ENCODE peak calls at places on chromosomes 1 and 21, in nine cellular contexts. G is CD8-positive, alpha-beta memory T cell; Q is IMR-90; W is GM23248; X is Karpas-422; O is aorta; M is pancreas; H is heart right ventricle; J is mesendoderm. S is an unnamed sample. For H3K36me3 and H3K4me1, the result is how much of the 10 kb centered on the place peaks cover.

GRCh38 chr1:177170756-177171535 is at the start of gene BRINP2:
- DNase-seq in G (no peak), Q (peak), W (peak), X (peak), O (peak), M (peak), H (peak), J (peak), S (peak)

GRCh38 chr1:219416598-219417238 is 196.2 kb downstream of the ZC3H11B start:
- DNase-seq in G (peak), Q (peak), W (peak), X (peak), O (no peak), M (peak), H (no peak), J (peak), S (peak)

GRCh38 chr1:27992271-27992670 is 32.5 kb downstream of the XKR8 start:
- DNase-seq in G (peak), Q (no peak), W (no peak), X (no peak), O (no peak), M (no peak), H (no peak), J (no peak), S (no peak)

GRCh38 chr1:35914706-35915105 is 16.2 kb upstream of the AGO3 start:
- DNase-seq in G (no peak), Q (no peak), W (no peak), X (no peak), O (no peak), M (no peak), H (no peak), J (no peak), S (no peak)

GRCh38 chr1:159866066-159866465 is 3.6 kb upstream of the VSIG8 start:
- DNase-seq in G (no peak), Q (no peak), W (no peak), X (no peak), O (no peak), M (no peak), H (no peak), J (no peak), S (no peak)

GRCh38 chr1:170617595-170618215 is 46.2 kb upstream of the PRRX1 start:
- DNase-seq in G (no peak), Q (no peak), W (peak), X (no peak), O (no peak), M (no peak), H (no peak), J (no peak), S (no peak)

GRCh38 chr21:31374430-31374829 is 30.4 kb upstream of the TIAM1 start:
- DNase-seq in G (no peak), Q (no peak), W (no peak), X (no peak), O (no peak), M (no peak), H (no peak), J (peak), S (no peak)

GRCh38 chr1:182404764-182405163 is 4.3 kb upstream of the TEDDM1 start:
- DNase-seq in G (no peak), Q (no peak), W (no peak), X (peak), O (no peak), M (no peak), H (no peak), J (peak), S (no peak)

GRCh38 chr1:1757422-1758058 is 20.7 kb downstream of the NADK start:
- DNase-seq in G (no peak), Q (no peak), W (no peak), X (no peak), O (no peak), M (no peak), H (no peak), J (no peak), S (peak)

GRCh38 chr1:229567109-229567868 is 8.8 kb upstream of the ABCB10 start:
- DNase-seq in G (no peak), Q (no peak), W (no peak), X (no peak), O (no peak), M (no peak), H (no peak), J (no peak), S (no peak)

GRCh38 chr1:109823543-109824348 is 60.0 kb upstream of the EPS8L3 start:
- DNase-seq in G (no peak), Q (no peak), W (peak), X (no peak), O (peak), M (no peak), H (peak), J (peak), S (peak)

GRCh38 chr21:37348664-37349063 is 17.9 kb upstream of the DYRK1A start:
- DNase-seq in G (no peak), Q (no peak), W (peak), X (no peak), O (no peak), M (no peak), H (no peak), J (no peak), S (no peak)

GRCh38 chr1:214573386-214574358 is 22.3 kb upstream of the PTPN14 start:
- DNase-seq in G (no peak), Q (no peak), W (peak), X (no peak), O (no peak), M (no peak), H (no peak), J (no peak), S (no peak)

GRCh38 chr1:241156231-241156965 is 200.6 kb downstream of the RGS7 start:
- DNase-seq in G (no peak), Q (peak), W (peak), X (no peak), O (no peak), M (peak), H (no peak), J (peak), S (no peak)

GRCh38 chr1:234260578-234260977 is 112.7 kb upstream of the COA6 start:
- DNase-seq in G (no peak), Q (no peak), W (peak), X (no peak), O (no peak), M (no peak), H (no peak), J (no peak), S (no peak)

GRCh38 chr21:44337941-44338895 is 972 bp downstream of the CFAP410 start:
- DNase-seq in G (peak), Q (peak), W (peak), X (peak), O (peak), M (peak), H (peak), J (peak), S (peak)

GRCh38 chr1:35834218-35834617 is 26.4 kb downstream of the AGO4 start:
- DNase-seq in G (no peak), Q (no peak), W (no peak), X (no peak), O (no peak), M (no peak), H (no peak), J (no peak), S (no peak)

DNA sequence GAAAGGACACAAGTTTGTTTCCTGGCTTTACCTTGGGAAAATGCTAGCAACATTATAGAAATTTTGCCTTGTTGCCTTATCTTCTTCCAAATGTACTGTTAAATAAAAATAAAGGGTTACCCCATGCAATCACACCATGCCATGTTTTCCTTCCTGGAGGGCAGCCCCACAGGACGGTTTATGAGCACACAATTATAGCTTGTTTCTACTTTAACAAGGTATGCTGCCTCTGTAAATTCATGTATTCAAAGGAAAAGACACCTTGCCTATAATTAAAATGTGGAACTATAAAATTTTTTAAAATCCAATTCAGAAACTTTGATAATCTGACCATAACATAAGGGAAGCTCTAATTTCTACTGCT is 63.4 kb downstream of the CAPN2 start:
- DNase-seq in G (no peak), Q (no peak), W (no peak), X (no peak), O (no peak), M (no peak), H (no peak), J (no peak), S (no peak)
- H3K27ac ChIP-seq in G (peak), Q (no peak), W (peak), X (no peak), O (peak), M (no peak), H (peak), J (no peak), S (no peak)

GRCh38 chr1:150498342-150498741 is 9.6 kb upstream of the ECM1 start:
- DNase-seq in G (no peak), Q (no peak), W (no peak), X (no peak), O (no peak), M (no peak), H (no peak), J (no peak), S (no peak)
- H3K36me3 ChIP-seq in G (under half), Q (under half), W (under half), X (under half), O (under half), M (under half), H (half or more), J (under half), S (under half)

DNA sequence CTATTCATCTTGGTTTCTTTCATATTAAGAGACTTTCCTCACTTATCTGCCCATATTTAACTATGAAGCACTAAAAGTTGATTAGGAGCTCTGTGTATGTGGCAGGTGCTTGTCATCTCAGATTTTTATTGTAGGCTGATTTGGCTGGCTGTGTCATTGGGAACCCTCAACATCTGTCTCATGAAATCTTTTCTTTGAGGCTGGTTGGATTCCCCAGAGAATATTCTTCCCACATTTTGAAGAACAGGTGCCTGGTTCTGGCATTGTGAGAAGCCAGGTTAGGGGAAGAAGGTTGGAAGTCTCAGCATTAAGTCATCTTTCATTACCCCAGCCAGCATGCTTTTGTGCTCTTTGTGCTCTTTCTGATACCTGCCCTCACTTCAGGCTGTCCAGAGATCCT is 37.1 kb downstream of the EEIG2 start:
- DNase-seq in G (no peak), Q (no peak), W (no peak), X (no peak), O (no peak), M (no peak), H (no peak), J (no peak), S (no peak)
- H3K4me1 ChIP-seq in G (under half), Q (under half), W (under half), X (under half), O (under half), M (under half), H (under half), J (under half), S (under half)

GRCh38 chr1:3000671-3001470 is 20.4 kb upstream of the ACTRT2 start:
- DNase-seq in G (no peak), Q (no peak), W (no peak), X (no peak), O (peak), M (no peak), H (no peak), J (no peak), S (no peak)

GRCh38 chr1:3000214-3000613 is 21.1 kb upstream of the ACTRT2 start:
- DNase-seq in G (no peak), Q (no peak), W (no peak), X (no peak), O (peak), M (no peak), H (no peak), J (no peak), S (no peak)

GRCh38 chr1:2999138-2999537 is 22.1 kb upstream of the ACTRT2 start:
- DNase-seq in G (no peak), Q (no peak), W (no peak), X (no peak), O (peak), M (no peak), H (no peak), J (no peak), S (no peak)

GRCh38 chr1:2998503-2999100 is 22.7 kb upstream of the ACTRT2 start:
- DNase-seq in G (no peak), Q (no peak), W (no peak), X (no peak), O (peak), M (no peak), H (no peak), J (no peak), S (no peak)

GRCh38 chr1:2999571-2999970 is 21.7 kb upstream of the ACTRT2 start:
- DNase-seq in G (no peak), Q (no peak), W (no peak), X (no peak), O (peak), M (no peak), H (no peak), J (no peak), S (no peak)
- H3K27ac ChIP-seq in G (no peak), Q (no peak), W (no peak), X (no peak), O (no peak), M (no peak), H (no peak), J (no peak), S (no peak)

DNA sequence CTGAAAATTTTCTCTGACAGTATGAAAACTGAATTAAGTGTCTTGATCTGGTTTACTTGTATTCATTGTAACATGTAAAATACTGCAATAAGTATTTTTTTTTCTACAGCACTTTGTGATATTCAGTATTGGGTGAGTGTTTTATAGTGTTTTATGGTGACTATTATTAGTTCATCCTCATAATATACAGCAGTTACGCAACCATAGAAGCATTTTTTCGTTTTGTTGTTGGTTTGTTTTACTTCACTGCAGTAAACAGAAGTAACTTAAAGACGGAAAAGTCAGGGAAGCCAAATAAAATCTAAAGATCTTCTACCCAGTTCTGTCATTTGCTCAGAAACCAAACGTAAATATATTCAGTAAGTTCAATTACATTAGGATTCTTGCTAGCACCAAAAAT is 250.0 kb downstream of the TPR start:
- DNase-seq in G (no peak), Q (no peak), W (no peak), X (no peak), O (no peak), M (no peak), H (no peak), J (no peak), S (no peak)
- H3K36me3 ChIP-seq in G (under half), Q (under half), W (under half), X (under half), O (under half), M (under half), H (under half), J (under half), S (under half)

GRCh38 chr1:154969741-154970452 is 650 bp downstream of the SHC1 start:
- DNase-seq in G (no peak), Q (no peak), W (peak), X (no peak), O (peak), M (no peak), H (no peak), J (no peak), S (no peak)
- H3K4me1 ChIP-seq in G (under half), Q (under half), W (under half), X (under half), O (under half), M (under half), H (under half), J (under half), S (half or more)

GRCh38 chr1:203534526-203534925 is 40.6 kb downstream of the OPTC start:
- DNase-seq in G (no peak), Q (peak), W (peak), X (no peak), O (peak), M (no peak), H (no peak), J (no peak), S (no peak)
- H3K27ac ChIP-seq in G (no peak), Q (peak), W (peak), X (no peak), O (peak), M (no peak), H (no peak), J (no peak), S (no peak)